ENCODE peak calls at places on chromosomes 7 and 10, in seven cellular contexts. Y is astrocyte, V is left ventricle myocardium inferior, D is PC-3, H is heart right ventricle, T is K562, K is lower lobe of right lung. M is an unnamed sample. For H3K9me3 and H3K4me1, the result is how much of the 10 kb centered on the place peaks cover.

GRCh38 chr10:131744356-131744755 is 156.5 kb upstream of the PPP2R2D start:
- DNase-seq in Y (no peak), V (no peak), D (no peak), H (no peak), T (no peak), K (no peak), M (no peak)

GRCh38 chr7:43337811-43338210 is 225.4 kb downstream of the HECW1 start:
- DNase-seq in Y (no peak), V (no peak), D (no peak), H (no peak), T (no peak), K (no peak), M (no peak)

GRCh38 chr10:119625570-119626280 is 25.5 kb upstream of the BAG3 start:
- DNase-seq in Y (no peak), V (no peak), D (no peak), H (no peak), T (no peak), K (no peak), M (no peak)

GRCh38 chr7:131723926-131724325 is 167.5 kb upstream of the PODXL start:
- DNase-seq in Y (no peak), V (no peak), D (no peak), H (no peak), T (no peak), K (no peak), M (no peak)

GRCh38 chr7:43756368-43757072 is 2.0 kb upstream of the BLVRA start:
- DNase-seq in Y (peak), V (no peak), D (peak), H (no peak), T (peak), K (no peak), M (no peak)

GRCh38 chr10:9051328-9051974 is 997.0 kb downstream of the GATA3 start:
- DNase-seq in Y (peak), V (no peak), D (no peak), H (no peak), T (no peak), K (no peak), M (no peak)

GRCh38 chr10:70773461-70773860 is 11.7 kb downstream of the TBATA start:
- DNase-seq in Y (no peak), V (no peak), D (no peak), H (no peak), T (no peak), K (no peak), M (no peak)

GRCh38 chr10:5892007-5892406 is 2.0 kb downstream of the FBH1 start:
- DNase-seq in Y (peak), V (no peak), D (no peak), H (no peak), T (peak), K (no peak), M (no peak)

GRCh38 chr7:17646181-17646956 is 293.9 kb downstream of the SNX13 start:
- DNase-seq in Y (peak), V (no peak), D (peak), H (no peak), T (no peak), K (no peak), M (no peak)
- H3K27ac ChIP-seq in Y (no peak), V (no peak), D (no peak), H (no peak), T (no peak), K (no peak), M (no peak)

GRCh38 chr7:77820967-77821366 is 22.4 kb downstream of the PHTF2 start:
- DNase-seq in Y (no peak), V (no peak), D (no peak), H (no peak), T (no peak), K (no peak), M (no peak)
- H3K9me3 ChIP-seq in Y (under half), V (half or more), D (under half), H (half or more), T (under half), K (under half), M (under half)

DNA sequence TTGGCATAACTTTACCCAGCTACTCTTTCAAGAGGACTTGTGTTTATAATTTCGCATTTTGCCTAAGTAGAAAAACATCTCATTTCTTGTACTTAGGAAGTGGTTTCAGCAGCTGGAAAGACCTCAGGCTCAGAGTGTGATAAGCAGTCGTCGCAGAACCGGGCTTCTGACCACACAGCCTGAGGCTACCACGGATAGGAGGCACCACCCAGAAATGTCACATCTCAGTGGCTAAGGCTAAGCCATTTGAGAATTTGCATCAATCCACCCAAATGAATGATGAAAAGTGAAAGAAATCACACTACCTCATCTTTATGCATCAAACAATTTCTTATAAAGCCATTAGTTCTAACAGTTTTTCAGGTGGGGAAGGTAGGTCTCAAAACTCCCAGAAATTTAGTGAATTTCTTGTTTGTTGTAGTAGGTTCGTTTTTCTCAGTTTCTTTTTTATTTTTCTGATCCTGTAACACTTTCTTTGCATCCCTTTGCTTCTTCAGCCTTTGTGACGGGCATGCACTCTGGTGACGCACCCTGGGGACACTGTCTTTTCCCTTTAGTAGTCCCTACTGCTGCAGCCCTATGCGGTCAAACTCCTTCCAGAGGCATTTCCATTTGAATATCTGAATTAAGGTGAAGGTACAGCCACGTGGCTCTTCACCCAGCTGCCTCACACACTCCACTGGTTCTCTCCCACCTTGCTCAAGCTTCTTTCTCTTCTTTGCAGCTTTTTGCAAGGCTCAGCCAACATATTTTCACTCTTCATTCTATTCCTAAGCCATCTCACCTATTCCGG is 68.5 kb downstream of the MAP3K8 start:
- DNase-seq in Y (peak), V (no peak), D (peak), H (no peak), T (peak), K (no peak), M (no peak)
- H3K4me1 ChIP-seq in Y (under half), V (under half), D (under half), H (under half), T (under half), K (under half), M (under half)

DNA sequence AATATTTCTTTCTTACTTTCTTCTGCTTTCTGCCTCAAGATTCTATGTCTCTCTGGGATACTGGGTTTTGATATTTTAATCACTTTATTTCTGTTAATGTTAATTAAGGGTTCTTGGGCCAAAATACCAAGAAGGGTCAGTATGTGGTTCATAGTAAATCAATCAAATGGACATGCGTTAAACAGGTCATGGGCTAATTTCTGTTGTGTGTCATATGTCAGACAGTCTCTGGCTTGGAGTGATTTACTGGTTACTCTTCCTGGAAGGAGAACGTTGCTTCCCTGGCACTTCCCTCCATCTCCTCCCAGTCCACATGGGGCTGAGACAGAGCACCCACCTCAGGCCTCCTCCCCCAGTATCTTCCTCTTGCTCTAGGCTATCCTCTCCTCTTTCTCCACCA is 489.1 kb downstream of the SUGCT start:
- DNase-seq in Y (no peak), V (no peak), D (no peak), H (no peak), T (no peak), K (no peak), M (no peak)
- H3K27ac ChIP-seq in Y (no peak), V (no peak), D (no peak), H (no peak), T (no peak), K (no peak), M (no peak)

GRCh38 chr10:34063592-34063991 is 729.1 kb upstream of the NRP1 start:
- DNase-seq in Y (no peak), V (no peak), D (no peak), H (no peak), T (no peak), K (no peak), M (no peak)
- H3K9me3 ChIP-seq in Y (under half), V (under half), D (under half), H (under half), T (under half), K (under half), M (under half)

GRCh38 chr7:135938563-135938962 is 38.6 kb downstream of the MTPN start:
- DNase-seq in Y (no peak), V (no peak), D (no peak), H (no peak), T (no peak), K (no peak), M (no peak)

GRCh38 chr7:135939268-135939667 is 37.9 kb downstream of the MTPN start:
- DNase-seq in Y (no peak), V (no peak), D (no peak), H (no peak), T (peak), K (no peak), M (no peak)

GRCh38 chr7:135940077-135941075 is 36.8 kb downstream of the MTPN start:
- DNase-seq in Y (no peak), V (no peak), D (no peak), H (no peak), T (no peak), K (no peak), M (no peak)

GRCh38 chr7:135936497-135937217 is 40.5 kb downstream of the MTPN start:
- DNase-seq in Y (no peak), V (no peak), D (no peak), H (no peak), T (no peak), K (no peak), M (no peak)

GRCh38 chr7:135938086-135938485 is 39.1 kb downstream of the MTPN start:
- DNase-seq in Y (no peak), V (no peak), D (no peak), H (no peak), T (no peak), K (no peak), M (no peak)
- H3K4me1 ChIP-seq in Y (under half), V (half or more), D (under half), H (half or more), T (under half), K (under half), M (half or more)

GRCh38 chr7:123798527-123799188 is 46.3 kb upstream of the HYAL4 start:
- DNase-seq in Y (no peak), V (no peak), D (peak), H (no peak), T (no peak), K (no peak), M (no peak)
- H3K27ac ChIP-seq in Y (no peak), V (no peak), D (peak), H (no peak), T (no peak), K (peak), M (peak)

M was measured in gastrocnemius medialis.